ENCODE peak calls at places on chromosomes 16 and 17, in six cellular contexts. One of them, this sample, is unnamed.

GRCh38 chr16:84043486-84044107 is 1.0 kb upstream of the SLC38A8 start:
- DNase-seq in A549: no peak
- DNase-seq in esophagus squamous epithelium: no peak
- DNase-seq in A673: no peak
- DNase-seq in colonic mucosa: no peak
- DNase-seq in fibroblast of mammary gland: peak; percentile 17
- DNase-seq in this sample: no peak

GRCh38 chr16:75379911-75380847 is 53.1 kb downstream of the CFDP1 start:
- DNase-seq in A549: no peak
- DNase-seq in esophagus squamous epithelium: no peak
- DNase-seq in A673: no peak
- DNase-seq in colonic mucosa: peak; percentile 27
- DNase-seq in fibroblast of mammary gland: no peak
- DNase-seq in this sample: no peak

GRCh38 chr17:2405247-2405926 is 4.5 kb upstream of the MNT start:
- DNase-seq in A549: no peak
- DNase-seq in esophagus squamous epithelium: no peak
- DNase-seq in A673: peak; percentile 92
- DNase-seq in colonic mucosa: peak; percentile 26
- DNase-seq in fibroblast of mammary gland: peak; percentile 97
- DNase-seq in this sample: peak; percentile 98

GRCh38 chr17:40703652-40704051 is at the start of gene KRT24:
- DNase-seq in A549: no peak
- DNase-seq in esophagus squamous epithelium: no peak
- DNase-seq in A673: no peak
- DNase-seq in colonic mucosa: no peak
- DNase-seq in fibroblast of mammary gland: no peak
- DNase-seq in this sample: no peak

GRCh38 chr17:55346658-55347057 is 75.0 kb downstream of the MMD start:
- DNase-seq in A549: no peak
- DNase-seq in esophagus squamous epithelium: no peak
- DNase-seq in A673: no peak
- DNase-seq in colonic mucosa: no peak
- DNase-seq in fibroblast of mammary gland: no peak
- DNase-seq in this sample: no peak

GRCh38 chr16:85394511-85395206 is 218.5 kb upstream of the GSE1 start:
- DNase-seq in A549: no peak
- DNase-seq in esophagus squamous epithelium: no peak
- DNase-seq in A673: no peak
- DNase-seq in colonic mucosa: peak; percentile 19
- DNase-seq in fibroblast of mammary gland: no peak
- DNase-seq in this sample: no peak

GRCh38 chr17:71777048-71777638 is 343.7 kb upstream of the SOX9 start:
- DNase-seq in A549: no peak
- DNase-seq in esophagus squamous epithelium: no peak
- DNase-seq in A673: no peak
- DNase-seq in colonic mucosa: no peak
- DNase-seq in fibroblast of mammary gland: no peak
- DNase-seq in this sample: no peak

GRCh38 chr17:2068589-2069051 is 13.7 kb downstream of the HIC1 start:
- DNase-seq in A549: no peak
- DNase-seq in esophagus squamous epithelium: no peak
- DNase-seq in A673: no peak
- DNase-seq in colonic mucosa: no peak
- DNase-seq in fibroblast of mammary gland: peak; percentile 69
- DNase-seq in this sample: peak; percentile 81

GRCh38 chr17:81832608-81833159 is 407 bp downstream of the MCRIP1 start:
- DNase-seq in A549: no peak
- DNase-seq in esophagus squamous epithelium: no peak
- DNase-seq in A673: peak; percentile 41
- DNase-seq in colonic mucosa: peak; percentile 40
- DNase-seq in fibroblast of mammary gland: peak; percentile 21
- DNase-seq in this sample: no peak

GRCh38 chr17:58641937-58642336 is 49.9 kb downstream of the TEX14 start:
- DNase-seq in A549: no peak
- DNase-seq in esophagus squamous epithelium: no peak
- DNase-seq in A673: peak; percentile 73
- DNase-seq in colonic mucosa: no peak
- DNase-seq in fibroblast of mammary gland: peak; percentile 21
- DNase-seq in this sample: peak; percentile 21

GRCh38 chr17:7133424-7133823 is 18.8 kb upstream of the ASGR2 start:
- DNase-seq in A549: no peak
- DNase-seq in esophagus squamous epithelium: no peak
- DNase-seq in A673: peak; percentile 91
- DNase-seq in colonic mucosa: no peak
- DNase-seq in fibroblast of mammary gland: no peak
- DNase-seq in this sample: peak; percentile 14

GRCh38 chr17:2412561-2413021 is 11.7 kb upstream of the MNT start:
- DNase-seq in A549: no peak
- DNase-seq in esophagus squamous epithelium: no peak
- DNase-seq in A673: peak; percentile 78
- DNase-seq in colonic mucosa: no peak
- DNase-seq in fibroblast of mammary gland: no peak
- DNase-seq in this sample: peak; percentile 67

GRCh38 chr16:68233835-68234187 is 2.1 kb downstream of the ESRP2 start:
- DNase-seq in A549: no peak
- DNase-seq in esophagus squamous epithelium: no peak
- DNase-seq in A673: no peak
- DNase-seq in colonic mucosa: no peak
- DNase-seq in fibroblast of mammary gland: no peak
- DNase-seq in this sample: no peak

GRCh38 chr16:68236804-68237242 is 896 bp upstream of the ESRP2 start:
- DNase-seq in A549: no peak
- DNase-seq in esophagus squamous epithelium: no peak
- DNase-seq in A673: no peak
- DNase-seq in colonic mucosa: no peak
- DNase-seq in fibroblast of mammary gland: peak; percentile 63
- DNase-seq in this sample: no peak

GRCh38 chr16:68235882-68236803 is at the start of gene ESRP2:
- DNase-seq in A549: no peak
- DNase-seq in esophagus squamous epithelium: no peak
- DNase-seq in A673: no peak
- DNase-seq in colonic mucosa: peak; percentile 91
- DNase-seq in fibroblast of mammary gland: no peak
- DNase-seq in this sample: no peak

GRCh38 chr16:68234188-68235104 is 1.5 kb downstream of the ESRP2 start:
- DNase-seq in A549: no peak
- DNase-seq in esophagus squamous epithelium: no peak
- DNase-seq in A673: no peak
- DNase-seq in colonic mucosa: peak; percentile 98
- DNase-seq in fibroblast of mammary gland: no peak
- DNase-seq in this sample: no peak

GRCh38 chr16:68235105-68235881 is 634 bp downstream of the ESRP2 start:
- DNase-seq in A549: no peak
- DNase-seq in esophagus squamous epithelium: no peak
- DNase-seq in A673: no peak
- DNase-seq in colonic mucosa: peak; percentile 56
- DNase-seq in fibroblast of mammary gland: no peak
- DNase-seq in this sample: no peak
- H3K4me3 ChIP-seq in A549: no peak overlapping the region
- H3K4me3 ChIP-seq in esophagus squamous epithelium: peak overlapping the region; percentile 72
- H3K4me3 ChIP-seq in A673: no peak overlapping the region
- H3K4me3 ChIP-seq in colonic mucosa: peak overlapping the region; percentile 75
- H3K4me3 ChIP-seq in fibroblast of mammary gland: no peak overlapping the region
- H3K4me3 ChIP-seq in this sample: no peak overlapping the region

GRCh38 chr16:86995456-86995855 is 321.7 kb downstream of the C16orf95 start:
- DNase-seq in A549: no peak
- DNase-seq in esophagus squamous epithelium: no peak
- DNase-seq in A673: no peak
- DNase-seq in colonic mucosa: no peak
- DNase-seq in fibroblast of mammary gland: peak; percentile 51
- DNase-seq in this sample: no peak
- TF ChIP-seq CTCF in A549: no peak
- TF ChIP-seq CTCF in esophagus squamous epithelium: no peak
- TF ChIP-seq CTCF in A673: no peak
- TF ChIP-seq CTCF in colonic mucosa: no peak
- TF ChIP-seq CTCF in fibroblast of mammary gland: no peak
- TF ChIP-seq CTCF in this sample: no peak

DNA sequence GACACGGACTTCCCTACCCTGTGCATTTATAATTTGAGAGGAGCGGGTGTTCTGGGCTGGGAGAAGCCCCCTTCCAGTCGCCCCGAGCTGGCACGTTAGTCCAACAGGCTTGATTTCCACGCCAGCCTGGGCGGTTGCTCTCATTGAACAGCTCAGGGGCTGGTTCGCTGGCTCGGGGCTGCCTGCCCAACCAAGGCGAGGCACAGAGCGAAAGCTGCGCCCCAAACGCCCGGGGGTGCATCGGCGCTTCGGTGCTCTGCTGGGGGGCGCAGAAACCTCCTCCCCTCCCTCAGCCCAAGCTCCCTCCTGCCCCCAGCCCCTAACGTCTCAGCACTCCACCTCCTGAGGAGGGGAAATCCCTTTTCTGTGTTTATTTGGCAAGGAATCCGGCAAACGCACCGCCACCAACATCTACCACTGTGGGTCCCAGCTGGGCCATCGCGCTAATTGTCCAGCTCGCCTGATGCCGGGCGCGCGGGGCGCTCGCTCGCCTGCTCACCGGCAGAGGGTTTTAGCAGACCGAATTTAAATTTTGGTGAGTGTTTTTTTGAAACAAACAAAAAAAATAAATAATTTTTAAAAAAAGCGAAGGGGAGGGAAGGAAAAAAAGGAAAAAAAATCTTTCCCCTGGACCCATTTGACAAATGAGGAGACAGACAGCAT is 29.5 kb upstream of the RBFOX1 start:
- DNase-seq in A549: no peak
- DNase-seq in esophagus squamous epithelium: no peak
- DNase-seq in A673: no peak
- DNase-seq in colonic mucosa: no peak
- DNase-seq in fibroblast of mammary gland: no peak
- DNase-seq in this sample: no peak
- H3K4me3 ChIP-seq in A549: no peak overlapping the region
- H3K4me3 ChIP-seq in esophagus squamous epithelium: peak overlapping the region; percentile 40
- H3K4me3 ChIP-seq in A673: no peak overlapping the region
- H3K4me3 ChIP-seq in colonic mucosa: no peak overlapping the region
- H3K4me3 ChIP-seq in fibroblast of mammary gland: no peak overlapping the region
- H3K4me3 ChIP-seq in this sample: no peak overlapping the region

GRCh38 chr17:15947331-15947730 is 2.4 kb downstream of the ADORA2B start:
- DNase-seq in A549: no peak
- DNase-seq in esophagus squamous epithelium: no peak
- DNase-seq in A673: no peak
- DNase-seq in colonic mucosa: peak; percentile 77
- DNase-seq in fibroblast of mammary gland: peak; percentile 72
- DNase-seq in this sample: peak; percentile 66

GRCh38 chr17:15946611-15947120 is 1.7 kb downstream of the ADORA2B start:
- DNase-seq in A549: no peak
- DNase-seq in esophagus squamous epithelium: no peak
- DNase-seq in A673: no peak
- DNase-seq in colonic mucosa: peak; percentile 64
- DNase-seq in fibroblast of mammary gland: no peak
- DNase-seq in this sample: peak; percentile 40

GRCh38 chr17:15945493-15946209 is 721 bp downstream of the ADORA2B start:
- DNase-seq in A549: peak; percentile 51
- DNase-seq in esophagus squamous epithelium: no peak
- DNase-seq in A673: no peak
- DNase-seq in colonic mucosa: peak; percentile 46
- DNase-seq in fibroblast of mammary gland: no peak
- DNase-seq in this sample: peak; percentile 45

GRCh38 chr17:15943971-15944719 is 785 bp upstream of the ADORA2B start:
- DNase-seq in A549: no peak
- DNase-seq in esophagus squamous epithelium: no peak
- DNase-seq in A673: no peak
- DNase-seq in colonic mucosa: no peak
- DNase-seq in fibroblast of mammary gland: no peak
- DNase-seq in this sample: no peak

DNA sequence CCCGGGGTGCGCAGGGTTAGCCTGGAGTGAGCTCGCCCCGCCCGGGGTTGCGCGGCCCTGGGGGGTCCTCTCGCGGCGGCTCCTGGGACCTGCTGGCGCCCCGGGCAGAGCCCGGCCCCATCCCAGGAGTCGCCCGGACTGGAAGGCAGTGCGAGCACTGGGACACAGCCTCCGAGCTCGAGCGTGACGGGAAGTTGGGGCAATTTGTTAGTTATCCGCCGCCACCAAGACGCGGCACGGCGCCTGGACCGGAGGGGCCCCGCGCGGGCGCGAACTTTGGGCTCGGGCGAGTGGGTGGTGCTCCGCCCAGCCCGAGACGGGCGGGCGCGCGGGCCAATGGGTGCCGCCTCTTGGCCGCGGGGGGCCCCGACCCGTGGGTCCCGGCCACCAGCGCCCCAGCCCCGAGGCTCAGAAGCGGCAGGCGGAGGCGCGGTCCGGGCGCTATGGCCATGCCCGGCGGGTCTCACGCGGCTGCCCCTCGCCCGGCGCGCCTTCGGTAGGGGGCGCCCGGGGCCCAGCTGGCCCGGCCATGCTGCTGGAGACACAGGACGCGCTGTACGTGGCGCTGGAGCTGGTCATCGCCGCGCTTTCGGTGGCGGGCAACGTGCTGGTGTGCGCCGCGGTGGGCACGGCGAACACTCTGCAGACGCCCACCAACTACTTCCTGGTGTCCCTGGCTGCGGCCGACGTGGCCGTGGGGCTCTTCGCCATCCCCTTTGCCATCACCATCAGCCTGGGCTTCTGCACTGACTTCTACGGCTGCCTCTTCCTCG is at the start of gene ADORA2B:
- DNase-seq in A549: peak; percentile 91
- DNase-seq in esophagus squamous epithelium: no peak
- DNase-seq in A673: peak; percentile 74
- DNase-seq in colonic mucosa: peak; percentile 75
- DNase-seq in fibroblast of mammary gland: peak; percentile 66
- DNase-seq in this sample: peak; percentile 87
- TF ChIP-seq CTCF in A549: peak; percentile 71
- TF ChIP-seq CTCF in esophagus squamous epithelium: peak; percentile 31
- TF ChIP-seq CTCF in A673: peak; percentile 57
- TF ChIP-seq CTCF in colonic mucosa: peak; percentile 48
- TF ChIP-seq CTCF in fibroblast of mammary gland: no peak
- TF ChIP-seq CTCF in this sample: peak; percentile 16

DNA sequence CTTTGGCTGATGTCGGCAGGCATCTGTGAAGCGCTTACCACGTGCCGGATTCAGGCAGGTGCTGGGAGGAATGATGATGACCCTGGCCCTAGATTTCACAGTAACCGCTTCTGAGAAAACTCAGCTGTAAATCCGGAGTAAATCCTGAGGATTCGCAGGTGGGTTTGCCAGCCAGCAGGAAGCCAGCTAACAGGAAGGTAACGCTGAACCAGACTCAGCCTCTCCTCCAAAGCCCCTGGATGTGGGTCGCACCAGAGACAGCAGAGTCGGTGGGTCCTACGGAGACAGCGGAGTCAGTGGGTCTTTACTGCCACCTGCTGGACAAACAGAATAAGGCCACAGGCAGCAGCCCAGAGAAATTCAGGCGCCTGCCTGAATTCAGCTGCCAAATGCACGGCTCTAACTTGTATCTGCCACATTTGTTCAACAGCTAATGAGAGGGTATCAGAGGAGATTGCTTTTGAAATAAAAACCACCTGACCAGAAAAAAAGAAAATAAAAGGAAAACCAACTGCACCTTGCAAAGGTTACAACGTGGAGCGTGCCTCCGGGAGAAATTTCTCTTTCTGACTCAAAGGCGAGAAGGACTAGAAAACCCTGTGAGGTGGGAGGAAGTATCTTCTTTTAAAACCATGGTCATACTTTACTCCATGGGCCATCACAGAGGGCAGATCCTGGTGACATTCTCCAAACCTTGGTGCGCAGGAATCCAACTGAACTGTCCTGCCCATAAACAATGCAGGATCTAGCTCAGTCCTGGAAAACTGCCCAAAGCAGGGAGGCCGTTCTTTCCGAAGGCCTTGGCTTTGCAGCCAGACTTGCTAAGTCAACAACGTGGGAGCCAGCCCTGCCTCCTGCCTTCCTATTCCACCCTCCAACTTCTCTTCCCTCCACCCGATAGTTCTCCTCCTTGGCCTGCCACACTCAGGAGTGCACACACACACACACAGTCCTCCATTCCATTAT is 16.3 kb downstream of the COPRS start:
- DNase-seq in A549: peak; percentile 87
- DNase-seq in esophagus squamous epithelium: no peak
- DNase-seq in A673: peak; percentile 60
- DNase-seq in colonic mucosa: peak; percentile 79
- DNase-seq in fibroblast of mammary gland: peak; percentile 77
- DNase-seq in this sample: peak; percentile 77
- H3K4me3 ChIP-seq in A549: no peak overlapping the region
- H3K4me3 ChIP-seq in esophagus squamous epithelium: peak overlapping the region; percentile 37
- H3K4me3 ChIP-seq in A673: no peak overlapping the region
- H3K4me3 ChIP-seq in colonic mucosa: peak overlapping the region; percentile 16
- H3K4me3 ChIP-seq in fibroblast of mammary gland: peak overlapping the region; percentile 15
- H3K4me3 ChIP-seq in this sample: peak overlapping the region; percentile 7